ENCODE peak calls at places on chromosomes 3 and 15, in four cellular contexts. J, N, I and X are unnamed samples.

GRCh38 chr15:38652183-38652794 is 87.7 kb upstream of the RASGRP1 start:
- DNase-seq in J (no peak), N (no peak), I (no peak), X (no peak)

GRCh38 chr15:50066202-50066601 is 52.8 kb downstream of the ATP8B4 start:
- DNase-seq in J (no peak), N (no peak), I (no peak), X (no peak)

GRCh38 chr3:134449277-134449676 is 36.5 kb downstream of the ANAPC13 start:
- DNase-seq in J (no peak), N (no peak), I (peak), X (peak)

GRCh38 chr3:49465269-49466034 is 4.6 kb upstream of the DAG1 start:
- DNase-seq in J (no peak), N (peak), I (no peak), X (no peak)

GRCh38 chr15:56537881-56538280 is 72.9 kb upstream of the MNS1 start:
- DNase-seq in J (peak), N (peak), I (no peak), X (no peak)

GRCh38 chr3:21528291-21528690 is 222.7 kb downstream of the ZNF385D start:
- DNase-seq in J (no peak), N (no peak), I (no peak), X (no peak)

GRCh38 chr3:94626599-94626998 is 563.7 kb downstream of the NSUN3 start:
- DNase-seq in J (no peak), N (no peak), I (no peak), X (no peak)

GRCh38 chr15:60840703-60841411 is 361.9 kb upstream of the ICE2 start:
- DNase-seq in J (peak), N (no peak), I (no peak), X (no peak)

GRCh38 chr3:67362686-67363085 is 291.7 kb downstream of the SUCLG2 start:
- DNase-seq in J (no peak), N (no peak), I (no peak), X (no peak)

GRCh38 chr15:59197459-59197858 is 9.2 kb upstream of the LDHAL6B start:
- DNase-seq in J (no peak), N (no peak), I (no peak), X (no peak)